ENCODE peak calls at places on chromosomes 13 and 19, in four cellular contexts. One of them, this sample, is unnamed.

GRCh38 chr19:1451916-1452801 is 2.2 kb downstream of the APC2 start:
- DNase-seq in GM10248: no peak
- DNase-seq in endothelial cell: no peak
- DNase-seq in retina: peak; percentile 88
- DNase-seq in this sample: no peak

GRCh38 chr19:14434543-14435319 is 1.6 kb downstream of the PKN1 start:
- DNase-seq in retina: peak; percentile 24
- DNase-seq in endothelial cell: no peak
- DNase-seq in GM10248: no peak
- DNase-seq in this sample: no peak

GRCh38 chr19:29671393-29672076 is 6.3 kb downstream of the PLEKHF1 start:
- DNase-seq in endothelial cell: no peak
- DNase-seq in retina: no peak
- DNase-seq in GM10248: peak; percentile 76
- DNase-seq in this sample: peak; percentile 40

GRCh38 chr13:74115138-74115537 is 19.1 kb downstream of the KLF12 start:
- DNase-seq in retina: no peak
- DNase-seq in endothelial cell: no peak
- DNase-seq in GM10248: no peak
- DNase-seq in this sample: no peak

GRCh38 chr13:111411186-111411858 is 90.9 kb downstream of the TEX29 start:
- DNase-seq in GM10248: no peak
- DNase-seq in endothelial cell: no peak
- DNase-seq in retina: peak; percentile 66
- DNase-seq in this sample: no peak

GRCh38 chr19:572891-573825 is 762 bp downstream of the BSG start:
- DNase-seq in endothelial cell: peak; percentile 46
- DNase-seq in GM10248: no peak
- DNase-seq in retina: peak; percentile 72
- DNase-seq in this sample: no peak

GRCh38 chr19:32330149-32330548 is 15.3 kb upstream of the ZNF507 start:
- DNase-seq in GM10248: no peak
- DNase-seq in retina: no peak
- DNase-seq in endothelial cell: no peak
- DNase-seq in this sample: no peak

GRCh38 chr13:111577956-111578595 is 257.6 kb downstream of the TEX29 start:
- DNase-seq in endothelial cell: no peak
- DNase-seq in GM10248: no peak
- DNase-seq in retina: no peak
- DNase-seq in this sample: no peak

GRCh38 chr13:25371608-25372274 is at the start of gene ATP8A2:
- DNase-seq in GM10248: peak; percentile 23
- DNase-seq in endothelial cell: peak; percentile 23
- DNase-seq in retina: peak; percentile 38
- DNase-seq in this sample: no peak

GRCh38 chr13:53201454-53202225 is 173.0 kb downstream of the OLFM4 start:
- DNase-seq in endothelial cell: peak; percentile 10
- DNase-seq in GM10248: no peak
- DNase-seq in retina: peak; percentile 84
- DNase-seq in this sample: no peak

GRCh38 chr19:33400856-33401682 is 27.6 kb downstream of the CEBPG start:
- DNase-seq in GM10248: no peak
- DNase-seq in retina: no peak
- DNase-seq in endothelial cell: no peak
- DNase-seq in this sample: no peak

GRCh38 chr13:77330009-77330471 is 3.1 kb upstream of the MYCBP2 start:
- DNase-seq in GM10248: no peak
- DNase-seq in retina: no peak
- DNase-seq in endothelial cell: no peak
- DNase-seq in this sample: no peak

GRCh38 chr13:78241278-78241919 is 322.8 kb upstream of the EDNRB start:
- DNase-seq in endothelial cell: peak; percentile 66
- DNase-seq in retina: peak; percentile 52
- DNase-seq in GM10248: peak; percentile 15
- DNase-seq in this sample: peak; percentile 4

GRCh38 chr13:44307255-44307654 is 66.4 kb upstream of the SERP2 start:
- DNase-seq in endothelial cell: no peak
- DNase-seq in GM10248: no peak
- DNase-seq in retina: no peak
- DNase-seq in this sample: no peak

GRCh38 chr19:40578442-40578908 is 1.8 kb downstream of the SHKBP1 start:
- DNase-seq in endothelial cell: peak; percentile 29
- DNase-seq in GM10248: no peak
- DNase-seq in retina: no peak
- DNase-seq in this sample: no peak

GRCh38 chr13:49308104-49308875 is 60.6 kb downstream of the CDADC1 start:
- DNase-seq in retina: no peak
- DNase-seq in endothelial cell: no peak
- DNase-seq in GM10248: no peak
- DNase-seq in this sample: no peak

GRCh38 chr13:101092985-101093384 is 323.3 kb downstream of the NALCN start:
- DNase-seq in retina: no peak
- DNase-seq in endothelial cell: no peak
- DNase-seq in GM10248: no peak
- DNase-seq in this sample: no peak

GRCh38 chr13:103187621-103188020 is 121.4 kb upstream of the SLC10A2 start:
- DNase-seq in GM10248: no peak
- DNase-seq in endothelial cell: no peak
- DNase-seq in retina: peak; percentile 60
- DNase-seq in this sample: no peak

GRCh38 chr19:28578786-28579505 is 634.0 kb downstream of the UQCRFS1 start:
- DNase-seq in retina: peak; percentile 36
- DNase-seq in GM10248: no peak
- DNase-seq in endothelial cell: no peak
- DNase-seq in this sample: no peak

GRCh38 chr19:49556412-49557398 is 23.7 kb downstream of the NOSIP start:
- DNase-seq in GM10248: no peak
- DNase-seq in retina: no peak
- DNase-seq in endothelial cell: no peak
- DNase-seq in this sample: no peak

GRCh38 chr19:45507864-45508680 is 793 bp downstream of the VASP start:
- DNase-seq in GM10248: no peak
- DNase-seq in endothelial cell: peak; percentile 70
- DNase-seq in retina: peak; percentile 28
- DNase-seq in this sample: peak; percentile 57